ENCODE peak calls at places on chromosomes 16 and 17, in nine cellular contexts. Z is skeletal muscle cell; O is HTR-8/SVneo; I is activated T-cell treated with anti-CD3 and anti-CD28 coated beads, Interleukin-2, amount 50 U/mL, for 4 hours; W is NCI-H1930; R is activated CD4-positive, alpha-beta T cell treated with anti-CD3 and anti-CD28 coated beads, Interleukin-2, amount 50 U/mL, for 24 hours; C is amygdala; L is GM12892; D is heart left ventricle. K is an unnamed sample.

GRCh38 chr16:85882181-85882810 is 16.7 kb upstream of the IRF8 start:
- DNase-seq in Z (no peak), O (no peak), I (no peak), W (no peak), R (no peak), C (no peak), L (no peak), D (no peak), K (no peak)

GRCh38 chr16:81808933-81809480 is 29.9 kb downstream of the PLCG2 start:
- DNase-seq in Z (no peak), O (no peak), I (no peak), W (no peak), R (no peak), C (no peak), L (no peak), D (no peak), K (no peak)

GRCh38 chr17:75006653-75007052 is 5.8 kb upstream of the MRPL58 start:
- DNase-seq in Z (no peak), O (no peak), I (no peak), W (no peak), R (no peak), C (no peak), L (no peak), D (no peak), K (no peak)

GRCh38 chr16:66332599-66332998 is 33.9 kb upstream of the CDH5 start:
- DNase-seq in Z (no peak), O (no peak), I (no peak), W (no peak), R (no peak), C (no peak), L (no peak), D (no peak), K (no peak)

GRCh38 chr16:17294856-17295255 is 175.9 kb downstream of the XYLT1 start:
- DNase-seq in Z (no peak), O (no peak), I (no peak), W (no peak), R (no peak), C (no peak), L (no peak), D (no peak), K (no peak)

GRCh38 chr16:48128769-48129168 is 27.0 kb downstream of the ABCC12 start:
- DNase-seq in Z (no peak), O (no peak), I (no peak), W (no peak), R (no peak), C (no peak), L (no peak), D (no peak), K (no peak)

GRCh38 chr17:72618018-72618509 is 474.4 kb downstream of the SLC39A11 start:
- DNase-seq in Z (no peak), O (no peak), I (no peak), W (no peak), R (no peak), C (no peak), L (no peak), D (no peak), K (peak)

GRCh38 chr17:11797803-11798202 is 199.5 kb downstream of the ZNF18 start:
- DNase-seq in Z (no peak), O (no peak), I (no peak), W (no peak), R (no peak), C (no peak), L (no peak), D (no peak), K (peak)

GRCh38 chr16:689175-689897 is 862 bp downstream of the WDR24 start:
- DNase-seq in Z (no peak), O (no peak), I (no peak), W (no peak), R (no peak), C (no peak), L (no peak), D (no peak), K (no peak)

GRCh38 chr17:1188812-1189211 is 9.0 kb upstream of the ABR start:
- DNase-seq in Z (no peak), O (no peak), I (no peak), W (no peak), R (no peak), C (no peak), L (no peak), D (peak), K (peak)

GRCh38 chr16:1741553-1742165 is 29.7 kb downstream of the NME3 start:
- DNase-seq in Z (no peak), O (no peak), I (no peak), W (no peak), R (no peak), C (no peak), L (no peak), D (no peak), K (no peak)

GRCh38 chr17:4947411-4948165 is 742 bp downstream of the PFN1 start:
- DNase-seq in Z (no peak), O (no peak), I (peak), W (no peak), R (peak), C (no peak), L (no peak), D (peak), K (peak)

GRCh38 chr17:31838641-31839225 is 20.3 kb downstream of the COPRS start:
- DNase-seq in Z (no peak), O (no peak), I (no peak), W (no peak), R (no peak), C (no peak), L (no peak), D (no peak), K (no peak)

GRCh38 chr17:5800646-5801045 is 216.3 kb upstream of the NLRP1 start:
- DNase-seq in Z (no peak), O (no peak), I (no peak), W (no peak), R (no peak), C (no peak), L (no peak), D (no peak), K (no peak)

GRCh38 chr16:14168146-14168545 is 97.0 kb downstream of the MRTFB start:
- DNase-seq in Z (no peak), O (no peak), I (no peak), W (no peak), R (no peak), C (no peak), L (no peak), D (no peak), K (no peak)

GRCh38 chr17:44108440-44109311 is 14.8 kb downstream of the HDAC5 start:
- DNase-seq in Z (peak), O (peak), I (no peak), W (no peak), R (no peak), C (no peak), L (no peak), D (peak), K (peak)

GRCh38 chr16:24838554-24839266 is 7.1 kb upstream of the SLC5A11 start:
- DNase-seq in Z (no peak), O (no peak), I (no peak), W (no peak), R (no peak), C (no peak), L (no peak), D (no peak), K (peak)

GRCh38 chr16:72400257-72401078 is 228.5 kb upstream of the PMFBP1 start:
- DNase-seq in Z (peak), O (peak), I (no peak), W (no peak), R (peak), C (no peak), L (peak), D (no peak), K (peak)

GRCh38 chr16:66326995-66327513 is 39.4 kb upstream of the CDH5 start:
- DNase-seq in Z (no peak), O (no peak), I (no peak), W (no peak), R (no peak), C (peak), L (no peak), D (no peak), K (no peak)

GRCh38 chr17:65028537-65028843 is 28.1 kb downstream of the GNA13 start:
- DNase-seq in Z (no peak), O (no peak), I (no peak), W (no peak), R (no peak), C (no peak), L (no peak), D (no peak), K (no peak)

GRCh38 chr17:2707721-2708584 is 3.6 kb downstream of the CLUH start:
- DNase-seq in Z (no peak), O (peak), I (no peak), W (no peak), R (no peak), C (peak), L (no peak), D (peak), K (peak)

GRCh38 chr16:85225291-85225690 is 113.0 kb upstream of the CIBAR2 start:
- DNase-seq in Z (no peak), O (no peak), I (no peak), W (no peak), R (no peak), C (no peak), L (no peak), D (no peak), K (no peak)

GRCh38 chr16:57887711-57888110 is 83.2 kb downstream of the CNGB1 start:
- DNase-seq in Z (no peak), O (no peak), I (no peak), W (no peak), R (no peak), C (no peak), L (no peak), D (no peak), K (no peak)

GRCh38 chr16:79008036-79008868 is 592.3 kb downstream of the MAF start:
- DNase-seq in Z (no peak), O (no peak), I (no peak), W (no peak), R (no peak), C (no peak), L (no peak), D (no peak), K (no peak)